ENCODE peak calls at places on chromosomes 1 and 21, in five cellular contexts. One of them, this sample, is unnamed.

GRCh38 chr21:42125571-42126544 is 54.7 kb downstream of the UMODL1 start:
- DNase-seq in progenitor cell of endocrine pancreas: no peak
- DNase-seq in endodermal cell: peak
- DNase-seq in HCT116: no peak
- DNase-seq in glutamatergic neuron: no peak
- DNase-seq in this sample: no peak

GRCh38 chr1:10107985-10108663 is 75.4 kb downstream of the UBE4B start:
- DNase-seq in progenitor cell of endocrine pancreas: no peak
- DNase-seq in endodermal cell: no peak
- DNase-seq in HCT116: peak
- DNase-seq in glutamatergic neuron: no peak
- DNase-seq in this sample: no peak

GRCh38 chr1:17539526-17540254 is at the start of gene ARHGEF10L:
- DNase-seq in progenitor cell of endocrine pancreas: peak
- DNase-seq in endodermal cell: no peak
- DNase-seq in HCT116: no peak
- DNase-seq in glutamatergic neuron: peak
- DNase-seq in this sample: peak

GRCh38 chr1:66316464-66317155 is 217.3 kb upstream of the SGIP1 start:
- DNase-seq in progenitor cell of endocrine pancreas: no peak
- DNase-seq in endodermal cell: no peak
- DNase-seq in HCT116: no peak
- DNase-seq in glutamatergic neuron: no peak
- DNase-seq in this sample: no peak

GRCh38 chr1:108897865-108898720 is 21.3 kb downstream of the GPSM2 start:
- DNase-seq in progenitor cell of endocrine pancreas: no peak
- DNase-seq in endodermal cell: no peak
- DNase-seq in HCT116: peak
- DNase-seq in glutamatergic neuron: no peak
- DNase-seq in this sample: no peak

GRCh38 chr1:184664042-184664659 is 90.5 kb downstream of the EDEM3 start:
- DNase-seq in progenitor cell of endocrine pancreas: peak
- DNase-seq in endodermal cell: peak
- DNase-seq in HCT116: peak
- DNase-seq in glutamatergic neuron: peak
- DNase-seq in this sample: peak

GRCh38 chr1:183178490-183178889 is 7.6 kb upstream of the LAMC2 start:
- DNase-seq in progenitor cell of endocrine pancreas: no peak
- DNase-seq in endodermal cell: no peak
- DNase-seq in HCT116: no peak
- DNase-seq in glutamatergic neuron: no peak
- DNase-seq in this sample: no peak

GRCh38 chr1:108913105-108913948 is 36.5 kb downstream of the GPSM2 start:
- DNase-seq in progenitor cell of endocrine pancreas: no peak
- DNase-seq in endodermal cell: no peak
- DNase-seq in HCT116: no peak
- DNase-seq in glutamatergic neuron: no peak
- DNase-seq in this sample: no peak

GRCh38 chr1:226100436-226101347 is 38.2 kb downstream of the H3-3A start:
- DNase-seq in progenitor cell of endocrine pancreas: no peak
- DNase-seq in endodermal cell: peak
- DNase-seq in HCT116: no peak
- DNase-seq in glutamatergic neuron: peak
- DNase-seq in this sample: peak

GRCh38 chr21:36705679-36706481 is 7.0 kb downstream of the SIM2 start:
- DNase-seq in progenitor cell of endocrine pancreas: no peak
- DNase-seq in endodermal cell: peak
- DNase-seq in HCT116: no peak
- DNase-seq in glutamatergic neuron: peak
- DNase-seq in this sample: no peak

GRCh38 chr1:39395357-39395831 is 96.0 kb upstream of the BMP8A start:
- DNase-seq in progenitor cell of endocrine pancreas: no peak
- DNase-seq in endodermal cell: peak
- DNase-seq in HCT116: peak
- DNase-seq in glutamatergic neuron: no peak
- DNase-seq in this sample: no peak

GRCh38 chr1:64550946-64551345 is 81.0 kb downstream of the CACHD1 start:
- DNase-seq in progenitor cell of endocrine pancreas: no peak
- DNase-seq in endodermal cell: no peak
- DNase-seq in HCT116: no peak
- DNase-seq in glutamatergic neuron: no peak
- DNase-seq in this sample: no peak

GRCh38 chr1:215793210-215793609 is 226.1 kb downstream of the KCTD3 start:
- DNase-seq in progenitor cell of endocrine pancreas: no peak
- DNase-seq in endodermal cell: no peak
- DNase-seq in HCT116: no peak
- DNase-seq in glutamatergic neuron: no peak
- DNase-seq in this sample: no peak

GRCh38 chr1:111660204-111661150 is 40.9 kb downstream of the RAP1A start:
- DNase-seq in progenitor cell of endocrine pancreas: no peak
- DNase-seq in endodermal cell: no peak
- DNase-seq in HCT116: no peak
- DNase-seq in glutamatergic neuron: no peak
- DNase-seq in this sample: no peak

GRCh38 chr1:28811766-28812668 is at the start of gene OPRD1:
- DNase-seq in progenitor cell of endocrine pancreas: peak
- DNase-seq in endodermal cell: peak
- DNase-seq in HCT116: no peak
- DNase-seq in glutamatergic neuron: peak
- DNase-seq in this sample: peak

GRCh38 chr1:198833706-198834497 is 195.1 kb downstream of the PTPRC start:
- DNase-seq in progenitor cell of endocrine pancreas: no peak
- DNase-seq in endodermal cell: no peak
- DNase-seq in HCT116: no peak
- DNase-seq in glutamatergic neuron: no peak
- DNase-seq in this sample: no peak

GRCh38 chr1:103416681-103417318 is 108.7 kb upstream of the RNPC3 start:
- DNase-seq in progenitor cell of endocrine pancreas: no peak
- DNase-seq in endodermal cell: no peak
- DNase-seq in HCT116: no peak
- DNase-seq in glutamatergic neuron: no peak
- DNase-seq in this sample: no peak

GRCh38 chr1:32963746-32964460 is 706 bp downstream of the RNF19B start:
- DNase-seq in progenitor cell of endocrine pancreas: peak
- DNase-seq in endodermal cell: peak
- DNase-seq in HCT116: no peak
- DNase-seq in glutamatergic neuron: peak
- DNase-seq in this sample: peak

GRCh38 chr1:33599516-33600115 is 127.2 kb downstream of the ZSCAN20 start:
- DNase-seq in progenitor cell of endocrine pancreas: no peak
- DNase-seq in endodermal cell: no peak
- DNase-seq in HCT116: no peak
- DNase-seq in glutamatergic neuron: peak
- DNase-seq in this sample: no peak

GRCh38 chr1:187038789-187039188 is 210.0 kb downstream of the PLA2G4A start:
- DNase-seq in progenitor cell of endocrine pancreas: no peak
- DNase-seq in endodermal cell: no peak
- DNase-seq in HCT116: peak
- DNase-seq in glutamatergic neuron: no peak
- DNase-seq in this sample: no peak

GRCh38 chr1:236829085-236829484 is 34.0 kb downstream of the MTR start:
- DNase-seq in progenitor cell of endocrine pancreas: no peak
- DNase-seq in endodermal cell: no peak
- DNase-seq in HCT116: no peak
- DNase-seq in glutamatergic neuron: no peak
- DNase-seq in this sample: no peak

GRCh38 chr1:197733324-197733723 is 42.0 kb downstream of the DENND1B start:
- DNase-seq in progenitor cell of endocrine pancreas: no peak
- DNase-seq in endodermal cell: no peak
- DNase-seq in HCT116: no peak
- DNase-seq in glutamatergic neuron: no peak
- DNase-seq in this sample: no peak

GRCh38 chr1:172678990-172679772 is 20.3 kb downstream of the FASLG start:
- DNase-seq in progenitor cell of endocrine pancreas: no peak
- DNase-seq in endodermal cell: no peak
- DNase-seq in HCT116: no peak
- DNase-seq in glutamatergic neuron: no peak
- DNase-seq in this sample: no peak

GRCh38 chr21:37139902-37140301 is 66.8 kb downstream of the TTC3 start:
- DNase-seq in progenitor cell of endocrine pancreas: no peak
- DNase-seq in endodermal cell: peak
- DNase-seq in HCT116: no peak
- DNase-seq in glutamatergic neuron: no peak
- DNase-seq in this sample: no peak

This sample was measured in nephron progenitor cell.